ENCODE peak calls at places on chromosomes 12 and 14, in seven cellular contexts. P, M, Z, U, X, N and T are unnamed samples.

GRCh38 chr12:69645031-69645430 is 34.3 kb upstream of the LRRC10 start:
- DNase-seq in P (no peak), X (no peak), U (no peak), M (no peak), N (peak), Z (no peak), T (no peak)

GRCh38 chr12:91381309-91381804 is 198.7 kb upstream of the DCN start:
- DNase-seq in Z (peak), M (no peak), N (peak), U (peak), X (peak), P (peak), T (peak)

GRCh38 chr12:85575115-85576096 is 260.8 kb downstream of the RASSF9 start:
- DNase-seq in X (peak), Z (peak), M (peak), P (no peak), U (peak), N (peak), T (peak)

GRCh38 chr14:51862171-51862838 is 1.9 kb downstream of the GNG2 start:
- DNase-seq in N (no peak), X (no peak), M (no peak), P (no peak), Z (no peak), U (no peak), T (no peak)

GRCh38 chr12:122835693-122836026 is 403 bp downstream of the HIP1R start:
- DNase-seq in N (no peak), P (no peak), X (no peak), M (no peak), U (no peak), Z (no peak), T (no peak)

GRCh38 chr12:51954465-51955361 is 3.2 kb downstream of the ACVR1B start:
- DNase-seq in Z (no peak), P (no peak), M (no peak), U (no peak), N (peak), X (no peak), T (no peak)

GRCh38 chr12:87756721-87757120 is 272.5 kb downstream of the C12orf50 start:
- DNase-seq in P (no peak), U (no peak), M (no peak), N (no peak), Z (no peak), X (no peak), T (no peak)

GRCh38 chr12:109458086-109458485 is 19.0 kb downstream of the KCTD10 start:
- DNase-seq in Z (peak), U (no peak), N (peak), X (no peak), M (no peak), P (no peak), T (no peak)

GRCh38 chr12:119631930-119632678 is 35.8 kb upstream of the PRKAB1 start:
- DNase-seq in P (no peak), N (no peak), X (no peak), Z (peak), M (no peak), U (no peak), T (no peak)

GRCh38 chr12:102917026-102917787 is at the start of gene PAH:
- DNase-seq in P (no peak), U (no peak), X (peak), M (no peak), N (no peak), Z (no peak), T (no peak)

GRCh38 chr14:61698216-61698980 is 3.1 kb downstream of the HIF1A start:
- DNase-seq in P (no peak), M (no peak), N (no peak), Z (peak), U (no peak), X (peak), T (no peak)

GRCh38 chr12:129772463-129773169 is 131.2 kb downstream of the TMEM132D start:
- DNase-seq in P (no peak), N (no peak), Z (peak), X (no peak), M (no peak), U (no peak), T (no peak)

GRCh38 chr12:51814311-51815088 is 34.0 kb downstream of the FIGNL2 start:
- DNase-seq in X (peak), P (peak), Z (peak), M (peak), U (peak), N (peak), T (peak)

GRCh38 chr12:3200779-3201738 is 123.9 kb downstream of the TSPAN9 start:
- DNase-seq in Z (no peak), U (no peak), P (no peak), X (peak), M (no peak), N (no peak), T (no peak)

GRCh38 chr14:64841121-64841611 is 38.5 kb downstream of the SPTB start:
- DNase-seq in U (peak), N (peak), X (peak), Z (peak), M (no peak), P (no peak), T (no peak)

DNA sequence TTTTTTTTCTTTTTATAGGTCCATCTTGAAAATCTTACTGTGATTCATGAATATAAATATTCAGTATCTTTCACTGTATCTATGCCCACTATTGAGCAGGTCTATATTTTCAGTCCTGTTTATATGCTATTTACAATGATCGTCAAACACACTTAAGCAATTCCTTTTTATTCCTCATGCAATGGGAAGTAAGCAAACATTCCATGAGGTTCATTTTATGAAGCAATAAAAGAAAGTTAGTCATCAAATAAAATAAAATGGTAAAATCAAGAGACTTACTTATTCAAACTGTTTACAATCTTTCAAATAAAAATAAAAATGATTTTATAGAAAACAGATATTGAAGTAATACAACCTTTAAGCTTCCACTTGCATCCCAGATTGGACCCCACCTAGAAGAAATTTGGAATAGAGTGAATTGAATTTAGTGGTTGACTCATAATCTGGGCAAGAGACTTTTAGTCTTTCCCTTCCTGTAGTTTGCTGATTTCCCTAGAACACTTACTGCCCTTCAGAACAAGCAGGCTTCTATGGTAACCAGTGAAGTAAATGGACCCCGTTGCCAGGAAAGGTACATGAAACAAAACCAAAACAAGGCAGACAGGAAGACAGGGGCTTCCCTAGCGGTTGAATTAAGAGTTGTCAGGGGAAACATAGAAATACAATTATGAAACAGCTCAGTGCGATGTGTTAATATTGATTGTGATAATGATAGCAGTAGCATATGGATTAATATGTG is 241.0 kb upstream of the ATP2B1 start:
- DNase-seq in U (no peak), X (no peak), P (no peak), N (peak), M (no peak), Z (peak), T (no peak)
- TF ChIP-seq CTCF in U (no peak), X (peak), P (no peak), N (peak), M (no peak), Z (peak), T (peak)

GRCh38 chr12:47394070-47394469 is 311.8 kb downstream of the RPAP3 start:
- DNase-seq in M (no peak), P (no peak), N (peak), Z (no peak), X (no peak), U (no peak), T (no peak)

GRCh38 chr12:47396902-47397663 is 308.7 kb downstream of the RPAP3 start:
- DNase-seq in Z (no peak), P (no peak), X (no peak), N (peak), U (no peak), M (no peak), T (no peak)

GRCh38 chr12:47400251-47400650 is 305.6 kb downstream of the RPAP3 start:
- DNase-seq in N (peak), U (no peak), M (no peak), X (no peak), P (no peak), Z (no peak), T (no peak)

GRCh38 chr12:47393403-47393790 is 312.4 kb downstream of the RPAP3 start:
- DNase-seq in P (no peak), Z (no peak), M (no peak), U (no peak), X (no peak), N (peak), T (no peak)

GRCh38 chr12:47397664-47398281 is 308.1 kb downstream of the RPAP3 start:
- DNase-seq in P (no peak), M (no peak), X (peak), U (peak), Z (peak), N (peak), T (no peak)
- TF ChIP-seq CTCF in P (peak), M (no peak), X (peak), U (peak), Z (peak), N (peak), T (peak)

GRCh38 chr12:27340971-27341370 is 8.3 kb downstream of the BMAL2 start:
- DNase-seq in U (no peak), Z (peak), N (no peak), M (no peak), P (no peak), X (no peak), T (no peak)
- TF ChIP-seq CTCF in U (no peak), Z (no peak), N (no peak), M (no peak), P (no peak), X (no peak), T (no peak)

GRCh38 chr14:95048771-95049312 is 108.5 kb downstream of the DICER1 start:
- DNase-seq in U (no peak), M (no peak), X (no peak), Z (no peak), N (no peak), P (peak), T (no peak)
- TF ChIP-seq CTCF in U (no peak), M (no peak), X (no peak), Z (no peak), N (no peak), P (no peak), T (no peak)

GRCh38 chr12:60920841-60921495 is 1325.1 kb downstream of the SLC16A7 start:
- DNase-seq in X (no peak), Z (peak), P (no peak), N (no peak), U (no peak), M (no peak), T (no peak)
- TF ChIP-seq CTCF in X (no peak), Z (no peak), P (no peak), N (no peak), U (no peak), M (no peak), T (no peak)

GRCh38 chr14:34041220-34041619 is 90.3 kb upstream of the EGLN3 start:
- DNase-seq in Z (no peak), M (no peak), X (no peak), N (no peak), P (no peak), U (no peak), T (no peak)

GRCh38 chr14:34044666-34045306 is 93.9 kb upstream of the EGLN3 start:
- DNase-seq in Z (no peak), P (no peak), X (no peak), N (no peak), M (no peak), U (no peak), T (no peak)

GRCh38 chr14:34040765-34041164 is 89.9 kb upstream of the EGLN3 start:
- DNase-seq in X (no peak), P (no peak), N (no peak), M (no peak), Z (no peak), U (no peak), T (no peak)

GRCh38 chr14:34044373-34044637 is 93.4 kb upstream of the EGLN3 start:
- DNase-seq in X (no peak), Z (no peak), N (no peak), M (no peak), U (no peak), P (no peak), T (no peak)

GRCh38 chr14:34043627-34044372 is 92.9 kb upstream of the EGLN3 start:
- DNase-seq in P (no peak), X (no peak), M (no peak), N (no peak), Z (no peak), U (no peak), T (no peak)
- TF ChIP-seq CTCF in P (no peak), X (no peak), M (no peak), N (no peak), Z (no peak), U (no peak), T (no peak)

GRCh38 chr12:905273-906076 is 44.0 kb downstream of the RAD52 start:
- DNase-seq in M (no peak), X (no peak), N (no peak), P (no peak), U (no peak), Z (peak), T (no peak)
- TF ChIP-seq CTCF in M (no peak), X (no peak), N (no peak), P (no peak), U (no peak), Z (no peak), T (no peak)

GRCh38 chr14:104226421-104227385 is 88.3 kb downstream of the KIF26A start:
- DNase-seq in N (no peak), P (peak), U (no peak), Z (no peak), X (no peak), M (no peak), T (no peak)
- TF ChIP-seq CTCF in N (no peak), P (no peak), U (no peak), Z (no peak), X (no peak), M (no peak), T (no peak)

GRCh38 chr12:127360580-127360979 is 906.4 kb upstream of the TMEM132C start:
- DNase-seq in N (no peak), X (no peak), P (no peak), M (no peak), Z (no peak), U (no peak), T (no peak)

GRCh38 chr12:127351481-127352010 is 915.4 kb upstream of the TMEM132C start:
- DNase-seq in X (no peak), U (no peak), M (no peak), P (no peak), Z (no peak), N (no peak), T (no peak)

DNA sequence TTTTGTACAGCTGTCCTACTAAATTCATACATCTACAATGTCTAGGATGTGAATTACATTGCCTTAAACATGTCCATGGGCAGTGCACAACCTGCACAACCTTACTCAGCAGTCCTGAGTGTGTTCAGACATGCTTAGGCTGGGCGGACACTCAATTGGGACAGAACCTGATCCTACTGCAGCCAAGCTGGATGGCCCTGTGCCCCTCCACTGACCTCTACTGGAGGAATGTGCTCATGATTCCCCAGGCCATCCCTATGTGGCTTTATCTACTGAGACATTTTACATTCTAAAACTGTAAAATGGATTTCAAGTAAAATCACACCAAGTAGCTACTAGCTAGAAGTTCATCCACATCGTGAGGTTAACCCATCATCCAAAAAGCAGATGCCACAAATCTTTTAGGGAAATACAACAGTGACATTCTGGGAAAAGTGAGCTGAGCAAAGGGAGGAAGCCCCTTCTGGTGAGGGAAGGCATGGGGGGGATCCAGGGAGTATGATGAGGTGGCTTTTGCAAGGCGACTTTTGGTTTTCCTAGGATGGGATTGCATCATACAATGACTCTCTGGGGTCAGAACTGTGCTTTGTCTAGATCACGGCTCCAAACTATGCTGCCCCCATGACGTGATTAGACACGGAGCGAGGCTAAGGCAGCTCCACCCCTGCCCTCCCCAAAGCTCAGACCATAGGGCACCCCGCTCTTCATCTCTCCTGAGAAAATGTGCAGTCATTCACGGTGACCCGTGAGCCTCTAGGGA is 911.7 kb upstream of the TMEM132C start:
- DNase-seq in M (no peak), X (peak), U (no peak), N (peak), Z (peak), P (no peak), T (no peak)
- TF ChIP-seq CTCF in M (no peak), X (peak), U (no peak), N (peak), Z (peak), P (no peak), T (peak)

DNA sequence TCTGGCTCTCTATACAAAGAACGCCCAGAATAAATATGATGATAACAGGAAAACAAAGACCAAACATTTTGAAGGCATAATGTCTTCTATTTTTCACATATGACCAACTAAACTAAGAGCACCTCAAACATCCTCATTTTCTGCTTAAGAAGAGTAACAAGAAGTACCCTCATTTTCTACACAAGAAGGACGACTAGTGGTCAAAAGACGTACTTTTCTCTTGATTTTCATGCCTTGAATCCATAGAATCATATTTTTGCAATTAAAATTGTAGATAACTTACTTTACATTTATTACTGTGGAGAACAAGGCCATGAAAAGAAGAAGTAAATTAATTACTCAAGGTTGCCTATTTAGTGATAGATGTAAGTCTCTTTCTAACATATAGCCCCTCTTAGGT is 358.6 kb downstream of the DUSP6 start:
- DNase-seq in M (no peak), Z (peak), X (peak), N (peak), P (no peak), U (no peak), T (no peak)
- TF ChIP-seq CTCF in M (no peak), Z (peak), X (peak), N (peak), P (peak), U (peak), T (peak)